ENCODE peak calls at places on chromosomes 2 and 18, in six cellular contexts. One of them, this sample, is unnamed.

GRCh38 chr2:121234791-121235190 is 50.2 kb downstream of the TFCP2L1 start:
- DNase-seq in GM13977: no peak
- DNase-seq in fibroblast of the conjunctiva: no peak
- DNase-seq in osteocyte: no peak
- DNase-seq in NCI-H446 treated with DMSO at 0.1 percent for 48 hours: no peak
- DNase-seq in AG09319: no peak
- DNase-seq in this sample: no peak

GRCh38 chr18:48996901-48997463 is 46.2 kb upstream of the SMAD7 start:
- DNase-seq in GM13977: no peak
- DNase-seq in fibroblast of the conjunctiva: peak
- DNase-seq in osteocyte: no peak
- DNase-seq in NCI-H446 treated with DMSO at 0.1 percent for 48 hours: no peak
- DNase-seq in AG09319: peak
- DNase-seq in this sample: no peak

GRCh38 chr2:196530910-196531309 is 108.6 kb upstream of the CCDC150 start:
- DNase-seq in GM13977: peak
- DNase-seq in fibroblast of the conjunctiva: no peak
- DNase-seq in osteocyte: no peak
- DNase-seq in NCI-H446 treated with DMSO at 0.1 percent for 48 hours: no peak
- DNase-seq in AG09319: no peak
- DNase-seq in this sample: peak

GRCh38 chr2:216144372-216144771 is 35.2 kb downstream of the XRCC5 start:
- DNase-seq in GM13977: no peak
- DNase-seq in fibroblast of the conjunctiva: no peak
- DNase-seq in osteocyte: no peak
- DNase-seq in NCI-H446 treated with DMSO at 0.1 percent for 48 hours: no peak
- DNase-seq in AG09319: no peak
- DNase-seq in this sample: no peak

GRCh38 chr2:101740555-101740964 is 43.1 kb downstream of the MAP4K4 start:
- DNase-seq in GM13977: no peak
- DNase-seq in fibroblast of the conjunctiva: no peak
- DNase-seq in osteocyte: no peak
- DNase-seq in NCI-H446 treated with DMSO at 0.1 percent for 48 hours: no peak
- DNase-seq in AG09319: no peak
- DNase-seq in this sample: no peak

GRCh38 chr2:120250640-120251039 is 2.0 kb upstream of the RALB start:
- DNase-seq in GM13977: no peak
- DNase-seq in fibroblast of the conjunctiva: no peak
- DNase-seq in osteocyte: no peak
- DNase-seq in NCI-H446 treated with DMSO at 0.1 percent for 48 hours: no peak
- DNase-seq in AG09319: no peak
- DNase-seq in this sample: no peak

GRCh38 chr18:57881818-57882413 is 78.8 kb upstream of the ATP8B1 start:
- DNase-seq in GM13977: peak
- DNase-seq in fibroblast of the conjunctiva: peak
- DNase-seq in osteocyte: peak
- DNase-seq in NCI-H446 treated with DMSO at 0.1 percent for 48 hours: peak
- DNase-seq in AG09319: peak
- DNase-seq in this sample: peak

GRCh38 chr2:113872201-113872600 is 17.7 kb upstream of the ACTR3 start:
- DNase-seq in GM13977: no peak
- DNase-seq in fibroblast of the conjunctiva: no peak
- DNase-seq in osteocyte: no peak
- DNase-seq in NCI-H446 treated with DMSO at 0.1 percent for 48 hours: no peak
- DNase-seq in AG09319: no peak
- DNase-seq in this sample: no peak

GRCh38 chr2:176443941-176444340 is 174.7 kb downstream of the MTX2 start:
- DNase-seq in GM13977: no peak
- DNase-seq in fibroblast of the conjunctiva: no peak
- DNase-seq in osteocyte: no peak
- DNase-seq in NCI-H446 treated with DMSO at 0.1 percent for 48 hours: no peak
- DNase-seq in AG09319: no peak
- DNase-seq in this sample: no peak

GRCh38 chr2:62343636-62344349 is 147.9 kb downstream of the B3GNT2 start:
- DNase-seq in GM13977: no peak
- DNase-seq in fibroblast of the conjunctiva: no peak
- DNase-seq in osteocyte: no peak
- DNase-seq in NCI-H446 treated with DMSO at 0.1 percent for 48 hours: no peak
- DNase-seq in AG09319: no peak
- DNase-seq in this sample: no peak

GRCh38 chr18:55337908-55338521 is 250.0 kb downstream of the TCF4 start:
- DNase-seq in GM13977: no peak
- DNase-seq in fibroblast of the conjunctiva: no peak
- DNase-seq in osteocyte: no peak
- DNase-seq in NCI-H446 treated with DMSO at 0.1 percent for 48 hours: peak
- DNase-seq in AG09319: no peak
- DNase-seq in this sample: no peak

GRCh38 chr2:33777791-33778190 is 178.7 kb upstream of the FAM98A start:
- DNase-seq in GM13977: no peak
- DNase-seq in fibroblast of the conjunctiva: no peak
- DNase-seq in osteocyte: no peak
- DNase-seq in NCI-H446 treated with DMSO at 0.1 percent for 48 hours: no peak
- DNase-seq in AG09319: no peak
- DNase-seq in this sample: no peak

GRCh38 chr2:51387235-51387634 is 355.3 kb upstream of the NRXN1 start:
- DNase-seq in GM13977: no peak
- DNase-seq in fibroblast of the conjunctiva: no peak
- DNase-seq in osteocyte: no peak
- DNase-seq in NCI-H446 treated with DMSO at 0.1 percent for 48 hours: no peak
- DNase-seq in AG09319: no peak
- DNase-seq in this sample: no peak

GRCh38 chr2:30656079-30656478 is 151.2 kb downstream of the CAPN13 start:
- DNase-seq in GM13977: no peak
- DNase-seq in fibroblast of the conjunctiva: no peak
- DNase-seq in osteocyte: no peak
- DNase-seq in NCI-H446 treated with DMSO at 0.1 percent for 48 hours: no peak
- DNase-seq in AG09319: no peak
- DNase-seq in this sample: no peak

GRCh38 chr2:239181601-239182471 is 219.0 kb downstream of the HDAC4 start:
- DNase-seq in GM13977: no peak
- DNase-seq in fibroblast of the conjunctiva: no peak
- DNase-seq in osteocyte: peak
- DNase-seq in NCI-H446 treated with DMSO at 0.1 percent for 48 hours: no peak
- DNase-seq in AG09319: no peak
- DNase-seq in this sample: no peak

GRCh38 chr2:36812196-36812595 is 115.7 kb downstream of the VIT start:
- DNase-seq in GM13977: no peak
- DNase-seq in fibroblast of the conjunctiva: no peak
- DNase-seq in osteocyte: no peak
- DNase-seq in NCI-H446 treated with DMSO at 0.1 percent for 48 hours: no peak
- DNase-seq in AG09319: no peak
- DNase-seq in this sample: no peak

GRCh38 chr2:222561817-222562424 is 94.0 kb downstream of the FARSB start:
- DNase-seq in GM13977: peak
- DNase-seq in fibroblast of the conjunctiva: peak
- DNase-seq in osteocyte: no peak
- DNase-seq in NCI-H446 treated with DMSO at 0.1 percent for 48 hours: no peak
- DNase-seq in AG09319: no peak
- DNase-seq in this sample: peak

GRCh38 chr2:18614042-18614441 is 24.7 kb upstream of the NT5C1B start:
- DNase-seq in GM13977: no peak
- DNase-seq in fibroblast of the conjunctiva: no peak
- DNase-seq in osteocyte: no peak
- DNase-seq in NCI-H446 treated with DMSO at 0.1 percent for 48 hours: no peak
- DNase-seq in AG09319: no peak
- DNase-seq in this sample: no peak